ENCODE peak calls at places on chromosomes 5 and 9, in nine cellular contexts. One of them, this sample, is unnamed.

GRCh38 chr9:134378901-134379338 is 52.7 kb downstream of the RXRA start:
- DNase-seq in transverse colon: peak
- DNase-seq in upper lobe of left lung: no peak
- DNase-seq in sigmoid colon: peak
- DNase-seq in stomach: peak
- DNase-seq in SK-N-MC: no peak
- DNase-seq in SK-N-SH: peak
- DNase-seq in Panc1: no peak
- DNase-seq in H1: no peak
- DNase-seq in this sample: no peak

GRCh38 chr5:67255881-67256280 is 59.3 kb upstream of the CD180 start:
- DNase-seq in transverse colon: no peak
- DNase-seq in upper lobe of left lung: no peak
- DNase-seq in sigmoid colon: no peak
- DNase-seq in stomach: no peak
- DNase-seq in SK-N-MC: no peak
- DNase-seq in SK-N-SH: no peak
- DNase-seq in Panc1: no peak
- DNase-seq in H1: no peak
- DNase-seq in this sample: no peak

GRCh38 chr9:117412006-117412715 is 2.7 kb downstream of the ASTN2 start:
- DNase-seq in transverse colon: no peak
- DNase-seq in upper lobe of left lung: peak
- DNase-seq in sigmoid colon: no peak
- DNase-seq in stomach: no peak
- DNase-seq in SK-N-MC: no peak
- DNase-seq in SK-N-SH: peak
- DNase-seq in Panc1: no peak
- DNase-seq in H1: no peak
- DNase-seq in this sample: no peak

GRCh38 chr9:131666029-131666428 is 73.8 kb downstream of the RAPGEF1 start:
- DNase-seq in transverse colon: no peak
- DNase-seq in upper lobe of left lung: no peak
- DNase-seq in sigmoid colon: no peak
- DNase-seq in stomach: no peak
- DNase-seq in SK-N-MC: no peak
- DNase-seq in SK-N-SH: no peak
- DNase-seq in Panc1: no peak
- DNase-seq in H1: no peak
- DNase-seq in this sample: no peak

GRCh38 chr9:129343697-129344375 is 165.8 kb upstream of the IER5L start:
- DNase-seq in transverse colon: peak
- DNase-seq in upper lobe of left lung: no peak
- DNase-seq in sigmoid colon: peak
- DNase-seq in stomach: peak
- DNase-seq in SK-N-MC: no peak
- DNase-seq in SK-N-SH: no peak
- DNase-seq in Panc1: no peak
- DNase-seq in H1: no peak
- DNase-seq in this sample: peak

GRCh38 chr5:126645132-126645531 is 44.4 kb downstream of the PHAX start:
- DNase-seq in transverse colon: no peak
- DNase-seq in upper lobe of left lung: no peak
- DNase-seq in sigmoid colon: no peak
- DNase-seq in stomach: no peak
- DNase-seq in SK-N-MC: no peak
- DNase-seq in SK-N-SH: no peak
- DNase-seq in Panc1: no peak
- DNase-seq in H1: no peak
- DNase-seq in this sample: no peak

GRCh38 chr5:155906046-155906445 is 420.9 kb upstream of the SGCD start:
- DNase-seq in transverse colon: no peak
- DNase-seq in upper lobe of left lung: no peak
- DNase-seq in sigmoid colon: no peak
- DNase-seq in stomach: no peak
- DNase-seq in SK-N-MC: no peak
- DNase-seq in SK-N-SH: no peak
- DNase-seq in Panc1: no peak
- DNase-seq in H1: no peak
- DNase-seq in this sample: no peak

GRCh38 chr9:1231998-1232919 is 182.1 kb downstream of the DMRT2 start:
- DNase-seq in transverse colon: peak
- DNase-seq in upper lobe of left lung: no peak
- DNase-seq in sigmoid colon: peak
- DNase-seq in stomach: peak
- DNase-seq in SK-N-MC: peak
- DNase-seq in SK-N-SH: no peak
- DNase-seq in Panc1: no peak
- DNase-seq in H1: no peak
- DNase-seq in this sample: no peak

GRCh38 chr5:15598294-15598902 is 98.4 kb downstream of the FBXL7 start:
- DNase-seq in transverse colon: no peak
- DNase-seq in upper lobe of left lung: no peak
- DNase-seq in sigmoid colon: no peak
- DNase-seq in stomach: no peak
- DNase-seq in SK-N-MC: no peak
- DNase-seq in SK-N-SH: no peak
- DNase-seq in Panc1: peak
- DNase-seq in H1: no peak
- DNase-seq in this sample: no peak

GRCh38 chr9:69946800-69947437 is 96.7 kb upstream of the MAMDC2 start:
- DNase-seq in transverse colon: no peak
- DNase-seq in upper lobe of left lung: no peak
- DNase-seq in sigmoid colon: no peak
- DNase-seq in stomach: no peak
- DNase-seq in SK-N-MC: no peak
- DNase-seq in SK-N-SH: no peak
- DNase-seq in Panc1: peak
- DNase-seq in H1: no peak
- DNase-seq in this sample: no peak

GRCh38 chr5:448061-448765 is 5.2 kb downstream of the EXOC3 start:
- DNase-seq in transverse colon: peak
- DNase-seq in upper lobe of left lung: peak
- DNase-seq in sigmoid colon: peak
- DNase-seq in stomach: peak
- DNase-seq in SK-N-MC: no peak
- DNase-seq in SK-N-SH: no peak
- DNase-seq in Panc1: no peak
- DNase-seq in H1: no peak
- DNase-seq in this sample: peak

GRCh38 chr5:100950975-100951374 is 47.9 kb upstream of the ST8SIA4 start:
- DNase-seq in transverse colon: no peak
- DNase-seq in upper lobe of left lung: no peak
- DNase-seq in sigmoid colon: no peak
- DNase-seq in stomach: no peak
- DNase-seq in SK-N-MC: no peak
- DNase-seq in SK-N-SH: no peak
- DNase-seq in Panc1: no peak
- DNase-seq in H1: no peak
- DNase-seq in this sample: peak

GRCh38 chr9:92501671-92502393 is 19.5 kb upstream of the ASPN start:
- DNase-seq in transverse colon: peak
- DNase-seq in upper lobe of left lung: no peak
- DNase-seq in sigmoid colon: peak
- DNase-seq in stomach: peak
- DNase-seq in SK-N-MC: no peak
- DNase-seq in SK-N-SH: peak
- DNase-seq in Panc1: peak
- DNase-seq in H1: no peak
- DNase-seq in this sample: peak

GRCh38 chr9:26181836-26182235 is 503.6 kb upstream of the TUSC1 start:
- DNase-seq in transverse colon: no peak
- DNase-seq in upper lobe of left lung: no peak
- DNase-seq in sigmoid colon: no peak
- DNase-seq in stomach: no peak
- DNase-seq in SK-N-MC: no peak
- DNase-seq in SK-N-SH: no peak
- DNase-seq in Panc1: no peak
- DNase-seq in H1: no peak
- DNase-seq in this sample: no peak

GRCh38 chr5:1118231-1118698 is 6.4 kb upstream of the SLC12A7 start:
- DNase-seq in transverse colon: no peak
- DNase-seq in upper lobe of left lung: no peak
- DNase-seq in sigmoid colon: no peak
- DNase-seq in stomach: no peak
- DNase-seq in SK-N-MC: no peak
- DNase-seq in SK-N-SH: no peak
- DNase-seq in Panc1: no peak
- DNase-seq in H1: no peak
- DNase-seq in this sample: no peak

GRCh38 chr5:17302138-17302537 is 84.7 kb downstream of the BASP1 start:
- DNase-seq in transverse colon: no peak
- DNase-seq in upper lobe of left lung: no peak
- DNase-seq in sigmoid colon: no peak
- DNase-seq in stomach: no peak
- DNase-seq in SK-N-MC: no peak
- DNase-seq in SK-N-SH: no peak
- DNase-seq in Panc1: no peak
- DNase-seq in H1: no peak
- DNase-seq in this sample: no peak

GRCh38 chr9:93698140-93698908 is 121.9 kb downstream of the PHF2 start:
- DNase-seq in transverse colon: no peak
- DNase-seq in upper lobe of left lung: peak
- DNase-seq in sigmoid colon: no peak
- DNase-seq in stomach: no peak
- DNase-seq in SK-N-MC: no peak
- DNase-seq in SK-N-SH: no peak
- DNase-seq in Panc1: no peak
- DNase-seq in H1: no peak
- DNase-seq in this sample: no peak

GRCh38 chr5:53438486-53439472 is 41.6 kb upstream of the FST start:
- DNase-seq in transverse colon: no peak
- DNase-seq in upper lobe of left lung: no peak
- DNase-seq in sigmoid colon: no peak
- DNase-seq in stomach: no peak
- DNase-seq in SK-N-MC: no peak
- DNase-seq in SK-N-SH: no peak
- DNase-seq in Panc1: no peak
- DNase-seq in H1: no peak
- DNase-seq in this sample: no peak

GRCh38 chr5:136242136-136242535 is 49.2 kb upstream of the SMIM32 start:
- DNase-seq in transverse colon: no peak
- DNase-seq in upper lobe of left lung: no peak
- DNase-seq in sigmoid colon: no peak
- DNase-seq in stomach: no peak
- DNase-seq in SK-N-MC: no peak
- DNase-seq in SK-N-SH: no peak
- DNase-seq in Panc1: no peak
- DNase-seq in H1: no peak
- DNase-seq in this sample: no peak

GRCh38 chr5:67366256-67366655 is 169.7 kb upstream of the CD180 start:
- DNase-seq in transverse colon: no peak
- DNase-seq in upper lobe of left lung: no peak
- DNase-seq in sigmoid colon: no peak
- DNase-seq in stomach: no peak
- DNase-seq in SK-N-MC: no peak
- DNase-seq in SK-N-SH: no peak
- DNase-seq in Panc1: no peak
- DNase-seq in H1: no peak
- DNase-seq in this sample: no peak

GRCh38 chr9:78775889-78776288 is 479.0 kb downstream of the PSAT1 start:
- DNase-seq in transverse colon: no peak
- DNase-seq in upper lobe of left lung: no peak
- DNase-seq in sigmoid colon: no peak
- DNase-seq in stomach: no peak
- DNase-seq in SK-N-MC: peak
- DNase-seq in SK-N-SH: peak
- DNase-seq in Panc1: no peak
- DNase-seq in H1: no peak
- DNase-seq in this sample: no peak
- TF ChIP-seq POLR2AphosphoS5 in transverse colon: no peak
- TF ChIP-seq POLR2AphosphoS5 in upper lobe of left lung: no peak
- TF ChIP-seq POLR2AphosphoS5 in sigmoid colon: no peak
- TF ChIP-seq POLR2AphosphoS5 in stomach: no peak
- TF ChIP-seq POLR2AphosphoS5 in SK-N-MC: no peak
- TF ChIP-seq POLR2AphosphoS5 in SK-N-SH: no peak
- TF ChIP-seq POLR2AphosphoS5 in Panc1: no peak
- TF ChIP-seq POLR2AphosphoS5 in H1: no peak
- TF ChIP-seq POLR2AphosphoS5 in this sample: no peak

DNA sequence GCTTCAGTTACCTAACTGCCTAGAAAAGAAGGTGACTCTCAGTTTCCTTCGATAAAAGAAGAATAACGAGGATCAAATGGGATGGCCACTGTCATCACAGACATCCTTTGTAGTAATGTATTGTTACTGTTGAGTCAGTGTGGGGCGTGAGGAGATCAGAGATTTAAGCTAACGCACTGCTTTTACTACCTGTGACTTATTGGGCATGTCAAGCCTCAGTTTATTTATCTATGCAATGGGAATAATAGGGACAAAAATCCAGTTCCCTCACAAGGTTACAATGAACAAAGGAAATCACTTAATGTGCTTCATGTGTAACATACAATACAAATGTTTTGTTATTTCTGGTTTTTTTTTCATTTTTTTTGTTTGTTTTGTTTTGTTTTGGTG is 255 bp upstream of the TRPM6 start:
- DNase-seq in transverse colon: no peak
- DNase-seq in upper lobe of left lung: no peak
- DNase-seq in sigmoid colon: no peak
- DNase-seq in stomach: no peak
- DNase-seq in SK-N-MC: no peak
- DNase-seq in SK-N-SH: no peak
- DNase-seq in Panc1: no peak
- DNase-seq in H1: no peak
- DNase-seq in this sample: no peak
- H3K4me3 ChIP-seq in transverse colon: no peak
- H3K4me3 ChIP-seq in upper lobe of left lung: peak
- H3K4me3 ChIP-seq in sigmoid colon: no peak
- H3K4me3 ChIP-seq in stomach: no peak
- H3K4me3 ChIP-seq in SK-N-MC: no peak
- H3K4me3 ChIP-seq in SK-N-SH: peak
- H3K4me3 ChIP-seq in Panc1: no peak
- H3K4me3 ChIP-seq in H1: peak
- H3K4me3 ChIP-seq in this sample: no peak

GRCh38 chr9:112433715-112434392 is 52.8 kb upstream of the KIAA1958 start:
- DNase-seq in transverse colon: no peak
- DNase-seq in upper lobe of left lung: no peak
- DNase-seq in sigmoid colon: no peak
- DNase-seq in stomach: no peak
- DNase-seq in SK-N-MC: no peak
- DNase-seq in SK-N-SH: no peak
- DNase-seq in Panc1: no peak
- DNase-seq in H1: no peak
- DNase-seq in this sample: no peak
- H3K27ac ChIP-seq in transverse colon: no peak
- H3K27ac ChIP-seq in upper lobe of left lung: no peak
- H3K27ac ChIP-seq in sigmoid colon: no peak
- H3K27ac ChIP-seq in stomach: no peak
- H3K27ac ChIP-seq in SK-N-MC: no peak
- H3K27ac ChIP-seq in SK-N-SH: no peak
- H3K27ac ChIP-seq in Panc1: no peak
- H3K27ac ChIP-seq in H1: no peak
- H3K27ac ChIP-seq in this sample: no peak

GRCh38 chr5:132049559-132049958 is 10.9 kb upstream of the IL3 start:
- DNase-seq in transverse colon: no peak
- DNase-seq in upper lobe of left lung: no peak
- DNase-seq in sigmoid colon: no peak
- DNase-seq in stomach: no peak
- DNase-seq in SK-N-MC: no peak
- DNase-seq in SK-N-SH: no peak
- DNase-seq in Panc1: no peak
- DNase-seq in H1: no peak
- DNase-seq in this sample: no peak
- TF ChIP-seq POLR2AphosphoS5 in transverse colon: no peak
- TF ChIP-seq POLR2AphosphoS5 in upper lobe of left lung: no peak
- TF ChIP-seq POLR2AphosphoS5 in sigmoid colon: no peak
- TF ChIP-seq POLR2AphosphoS5 in stomach: no peak
- TF ChIP-seq POLR2AphosphoS5 in SK-N-MC: no peak
- TF ChIP-seq POLR2AphosphoS5 in SK-N-SH: no peak
- TF ChIP-seq POLR2AphosphoS5 in Panc1: no peak
- TF ChIP-seq POLR2AphosphoS5 in H1: no peak
- TF ChIP-seq POLR2AphosphoS5 in this sample: no peak

This sample was measured in HL-60.